ENCODE peak calls at places on chromosomes 13 and 19, in eight cellular contexts. B, P, X, U, M, Q, A and Y are unnamed samples.

GRCh38 chr13:40026174-40026585 is 370.7 kb downstream of the COG6 start:
- DNase-seq in P (no peak), Q (no peak), M (no peak), B (peak), X (no peak), A (no peak), U (peak), Y (no peak)

GRCh38 chr19:39154626-39155100 is 29.1 kb downstream of the PAK4 start:
- DNase-seq in U (peak), Q (no peak), A (no peak), M (no peak), P (no peak), X (peak), B (no peak), Y (no peak)

GRCh38 chr19:41325947-41326706 is 16.2 kb downstream of the CCDC97 start:
- DNase-seq in Q (no peak), U (peak), P (peak), A (no peak), X (peak), B (peak), M (no peak), Y (peak)

GRCh38 chr19:38707512-38708114 is 36.7 kb downstream of the CAPN12 start:
- DNase-seq in Q (no peak), A (no peak), P (peak), B (peak), X (no peak), U (peak), M (no peak), Y (no peak)

GRCh38 chr13:109790951-109791605 is 4.7 kb upstream of the IRS2 start:
- DNase-seq in B (peak), M (peak), Q (no peak), U (peak), X (peak), A (peak), P (peak), Y (peak)

GRCh38 chr13:32007494-32007893 is 24.1 kb upstream of the FRY start:
- DNase-seq in X (peak), U (no peak), P (peak), Q (no peak), M (no peak), B (no peak), A (no peak), Y (no peak)

GRCh38 chr19:42378225-42378929 is 11.7 kb downstream of the CNFN start:
- DNase-seq in P (no peak), X (no peak), Q (no peak), M (no peak), B (no peak), U (no peak), A (no peak), Y (no peak)

GRCh38 chr13:65410791-65411190 is 1819.3 kb downstream of the PCDH9 start:
- DNase-seq in B (no peak), A (no peak), P (no peak), M (no peak), Q (no peak), X (no peak), U (no peak), Y (no peak)

GRCh38 chr19:49887037-49887652 is 9.5 kb downstream of the IL4I1 start:
- DNase-seq in B (no peak), P (no peak), M (no peak), X (peak), A (no peak), Q (no peak), U (no peak), Y (no peak)

GRCh38 chr19:44571830-44572661 is 41.3 kb upstream of the IGSF23 start:
- DNase-seq in B (no peak), X (no peak), A (no peak), U (no peak), P (no peak), M (no peak), Q (no peak), Y (no peak)

GRCh38 chr19:31413353-31413752 is 64.1 kb upstream of the TSHZ3 start:
- DNase-seq in B (no peak), U (no peak), M (no peak), Q (no peak), P (no peak), A (no peak), X (no peak), Y (no peak)

GRCh38 chr13:29922281-29922821 is 71.9 kb upstream of the UBL3 start:
- DNase-seq in U (peak), X (no peak), A (no peak), P (peak), M (no peak), Q (no peak), B (no peak), Y (no peak)

GRCh38 chr13:98842858-98843481 is 90.5 kb upstream of the SLC15A1 start:
- DNase-seq in A (peak), B (peak), U (peak), X (peak), Q (peak), M (peak), P (peak), Y (peak)

GRCh38 chr13:67841071-67841470 is 610.9 kb upstream of the PCDH9 start:
- DNase-seq in U (no peak), P (no peak), X (peak), M (no peak), B (no peak), A (no peak), Q (no peak), Y (no peak)

GRCh38 chr19:12647490-12648071 is 19.0 kb downstream of the MAN2B1 start:
- DNase-seq in B (peak), Q (no peak), U (peak), X (peak), A (no peak), P (peak), M (no peak), Y (no peak)

GRCh38 chr19:33399745-33400681 is 26.5 kb downstream of the CEBPG start:
- DNase-seq in A (no peak), X (no peak), Q (no peak), B (no peak), M (no peak), P (no peak), U (no peak), Y (no peak)

GRCh38 chr13:28137556-28137955 is 789 bp upstream of the PAN3 start:
- DNase-seq in A (no peak), Q (no peak), B (no peak), M (no peak), X (peak), P (peak), U (peak), Y (no peak)

GRCh38 chr13:80214521-80214941 is 126.4 kb downstream of the SPRY2 start:
- DNase-seq in M (no peak), P (no peak), X (peak), U (no peak), B (no peak), Q (no peak), A (no peak), Y (no peak)

GRCh38 chr13:69912576-69913074 is 195.0 kb upstream of the ATXN8OS start:
- DNase-seq in B (no peak), X (peak), P (no peak), Q (no peak), A (no peak), U (no peak), M (no peak), Y (no peak)

GRCh38 chr13:100089633-100090032 is 740 bp downstream of the PCCA start:
- DNase-seq in A (no peak), U (peak), M (no peak), X (peak), Q (no peak), B (no peak), P (peak), Y (no peak)

GRCh38 chr19:57648336-57649003 is 15.5 kb downstream of the ZNF211 start:
- DNase-seq in M (no peak), B (no peak), Q (no peak), U (no peak), A (no peak), P (no peak), X (peak), Y (no peak)

GRCh38 chr19:14073925-14074838 is 1.6 kb downstream of the MISP3 start:
- DNase-seq in A (no peak), X (peak), P (peak), B (no peak), M (no peak), U (no peak), Q (no peak), Y (no peak)

GRCh38 chr19:58372311-58373133 is 8.3 kb downstream of the ZNF837 start:
- DNase-seq in X (no peak), U (no peak), A (no peak), B (no peak), P (peak), M (no peak), Q (no peak), Y (no peak)

GRCh38 chr19:30565680-30566079 is 193.5 kb downstream of the ZNF536 start:
- DNase-seq in Q (no peak), M (no peak), A (no peak), P (no peak), B (no peak), X (no peak), U (no peak), Y (no peak)

GRCh38 chr13:48838193-48839000 is 137.3 kb upstream of the FNDC3A start:
- DNase-seq in Q (no peak), U (peak), X (no peak), P (no peak), A (no peak), M (no peak), B (no peak), Y (peak)

GRCh38 chr19:55086730-55087541 is 11.3 kb downstream of the EPS8L1 start:
- DNase-seq in P (peak), Q (peak), U (peak), X (peak), A (peak), B (peak), M (no peak), Y (peak)

GRCh38 chr19:21595185-21595584 is 89.8 kb downstream of the ZNF429 start:
- DNase-seq in Q (no peak), X (no peak), M (no peak), A (no peak), U (no peak), P (no peak), B (no peak), Y (no peak)

GRCh38 chr19:10112895-10113591 is 1.6 kb downstream of the P2RY11 start:
- DNase-seq in B (no peak), M (peak), U (peak), X (peak), P (peak), A (peak), Q (peak), Y (no peak)

GRCh38 chr13:104286566-104287290 is 1220.5 kb upstream of the SLC10A2 start:
- DNase-seq in Q (no peak), X (no peak), P (no peak), A (no peak), U (no peak), B (no peak), M (no peak), Y (no peak)

GRCh38 chr19:49421039-49421877 is 2.0 kb downstream of the PTH2 start:
- DNase-seq in M (no peak), P (peak), B (peak), U (peak), A (peak), Q (no peak), X (peak), Y (no peak)

GRCh38 chr19:11106477-11106876 is 17.2 kb downstream of the LDLR start:
- DNase-seq in X (no peak), M (no peak), B (no peak), A (no peak), Q (no peak), U (no peak), P (no peak), Y (no peak)

GRCh38 chr19:28289294-28290063 is 923.5 kb downstream of the UQCRFS1 start:
- DNase-seq in B (no peak), M (no peak), P (peak), U (peak), A (no peak), X (peak), Q (no peak), Y (no peak)

GRCh38 chr19:17292301-17293074 is 10.7 kb downstream of the ABHD8 start:
- DNase-seq in U (peak), X (peak), B (peak), A (peak), Q (peak), M (peak), P (peak), Y (peak)

GRCh38 chr19:52722062-52723005 is 12.5 kb downstream of the ZNF611 start:
- DNase-seq in Q (no peak), A (no peak), P (peak), M (no peak), X (peak), B (peak), U (peak), Y (peak)

GRCh38 chr13:43473437-43473836 is 313.3 kb downstream of the ENOX1 start:
- DNase-seq in B (no peak), A (no peak), U (peak), Q (no peak), M (no peak), X (peak), P (no peak), Y (no peak)

GRCh38 chr13:30308548-30308947 is 1.2 kb upstream of the KATNAL1 start:
- DNase-seq in X (peak), B (peak), A (no peak), Q (no peak), U (peak), P (peak), M (no peak), Y (peak)